ENCODE peak calls at places on chromosomes 4 and X, in ten cellular contexts. F is activated CD4-positive, CD25-positive, alpha-beta regulatory T cell; W is kidney; N is endodermal cell; H is mucosa of descending colon; B is C1 segment of cervical spinal cord; I is retina; K is HCT116; Q is islet precursor cell; P is activated CD4-positive, alpha-beta T cell treated with anti-CD3 and anti-CD28 coated beads, Interleukin-2, amount 10 ng/mL, durations not matched to agents 7 days and 5 days. Y is an unnamed sample.
A peak's percentile ranks its signal among the peaks of the same experiment; 100 is the strongest.

GRCh38 chr4:13601060-13601459 is 26.5 kb downstream of the BOD1L1 start:
- DNase-seq in F (no peak), W (no peak), N (no peak), H (no peak), B (no peak), I (no peak), K (no peak), Q (no peak), P (no peak), Y (no peak)

GRCh38 chr4:138561906-138562305 is 319.8 kb upstream of the SLC7A11 start:
- DNase-seq in F (no peak), W (peak; percentile 64), N (no peak), H (no peak), B (no peak), I (no peak), K (no peak), Q (no peak), P (no peak), Y (no peak)

GRCh38 chr4:174047363-174047762 is 236.1 kb downstream of the FBXO8 start:
- DNase-seq in F (no peak), W (no peak), N (no peak), H (no peak), B (no peak), I (no peak), K (no peak), Q (no peak), P (no peak), Y (no peak)

GRCh38 chrX:154412468-154412867 is 1.1 kb downstream of the TAFAZZIN start:
- DNase-seq in F (no peak), W (no peak), N (no peak), H (peak; percentile 49), B (no peak), I (no peak), K (no peak), Q (no peak), P (peak; percentile 57), Y (no peak)

GRCh38 chrX:50941638-50942037 is 31.1 kb downstream of the BMP15 start:
- DNase-seq in F (no peak), W (no peak), N (peak; percentile 69), H (peak; percentile 28), B (no peak), I (no peak), K (no peak), Q (peak; percentile 55), P (peak; percentile 5), Y (no peak)

GRCh38 chr4:112284166-112284565 is 1.5 kb downstream of the TIFA start:
- DNase-seq in F (no peak), W (no peak), N (no peak), H (no peak), B (no peak), I (no peak), K (no peak), Q (no peak), P (no peak), Y (no peak)

GRCh38 chrX:119706616-119707015 is 13.6 kb upstream of the SEPTIN6 start:
- DNase-seq in F (no peak), W (no peak), N (no peak), H (no peak), B (no peak), I (no peak), K (no peak), Q (no peak), P (no peak), Y (no peak)

GRCh38 chr4:47251363-47252135 is 212.0 kb downstream of the COMMD8 start:
- DNase-seq in F (no peak), W (no peak), N (no peak), H (no peak), B (no peak), I (no peak), K (no peak), Q (peak; percentile 76), P (no peak), Y (no peak)

GRCh38 chrX:149825424-149825823 is 43.7 kb downstream of the MAGEA9 start:
- DNase-seq in F (peak; percentile 13), W (no peak), N (peak; percentile 79), H (peak; percentile 26), B (no peak), I (no peak), K (peak; percentile 7), Q (no peak), P (peak; percentile 43), Y (no peak)

GRCh38 chr4:151649461-151649860 is 111.3 kb downstream of the GATB start:
- DNase-seq in F (no peak), W (no peak), N (no peak), H (no peak), B (no peak), I (no peak), K (no peak), Q (no peak), P (no peak), Y (no peak)

GRCh38 chrX:114583646-114584433 is at the start of gene HTR2C:
- DNase-seq in F (no peak), W (no peak), N (peak; percentile 84), H (no peak), B (no peak), I (no peak), K (no peak), Q (no peak), P (no peak), Y (no peak)

Y was measured in HFF-Myc.